ENCODE peak calls at places on chromosomes 6 and 20, in five cellular contexts. C is testis, K is SW 1271, R is aorta, N is ACHN. A is an unnamed sample.

GRCh38 chr6:7658543-7658942 is 67.4 kb upstream of the BMP6 start:
- DNase-seq in C (no peak), K (no peak), R (no peak), N (no peak), A (no peak)

GRCh38 chr6:105442369-105442768 is 39.5 kb upstream of the PREP start:
- DNase-seq in C (no peak), K (no peak), R (no peak), N (no peak), A (no peak)

GRCh38 chr20:25586877-25587276 is 1.5 kb upstream of the NINL start:
- DNase-seq in C (no peak), K (no peak), R (no peak), N (no peak), A (no peak)

GRCh38 chr6:17178754-17179153 is 76.9 kb downstream of the STMND1 start:
- DNase-seq in C (no peak), K (no peak), R (no peak), N (no peak), A (no peak)

GRCh38 chr20:40563296-40563950 is 125.6 kb downstream of the MAFB start:
- DNase-seq in C (peak), K (no peak), R (peak), N (no peak), A (no peak)

GRCh38 chr6:137111296-137112066 is 62.0 kb downstream of the IL22RA2 start:
- DNase-seq in C (no peak), K (no peak), R (no peak), N (no peak), A (no peak)

GRCh38 chr6:89321571-89321970 is 6.5 kb upstream of the GABRR2 start:
- DNase-seq in C (no peak), K (no peak), R (no peak), N (peak), A (peak)

GRCh38 chr20:55415567-55416142 is 589.7 kb downstream of the CBLN4 start:
- DNase-seq in C (no peak), K (no peak), R (no peak), N (peak), A (peak)

GRCh38 chr20:21936261-21936660 is 230.8 kb downstream of the PAX1 start:
- DNase-seq in C (no peak), K (no peak), R (no peak), N (no peak), A (no peak)

GRCh38 chr6:106377061-106377540 is 16.6 kb downstream of the CRYBG1 start:
- DNase-seq in C (no peak), K (no peak), R (no peak), N (peak), A (no peak)

GRCh38 chr6:34595332-34596090 is 39.4 kb upstream of the SPDEF start:
- DNase-seq in C (no peak), K (no peak), R (no peak), N (no peak), A (no peak)

GRCh38 chr20:48742912-48743680 is 84.7 kb downstream of the PREX1 start:
- DNase-seq in C (no peak), K (no peak), R (no peak), N (no peak), A (no peak)

GRCh38 chr6:115898246-115898645 is 162.4 kb downstream of the FRK start:
- DNase-seq in C (no peak), K (no peak), R (no peak), N (no peak), A (no peak)

GRCh38 chr6:6918216-6918983 is 189.4 kb upstream of the RREB1 start:
- DNase-seq in C (no peak), K (no peak), R (no peak), N (peak), A (no peak)

GRCh38 chr20:63114006-63114692 is 101.8 kb downstream of the YTHDF1 start:
- DNase-seq in C (no peak), K (no peak), R (no peak), N (no peak), A (no peak)

GRCh38 chr6:148479498-148479897 is 136.9 kb downstream of the SASH1 start:
- DNase-seq in C (no peak), K (no peak), R (no peak), N (no peak), A (no peak)

GRCh38 chr6:111129003-111129402 is 41.7 kb downstream of the SLC16A10 start:
- DNase-seq in C (peak), K (no peak), R (peak), N (no peak), A (peak)

GRCh38 chr6:1436334-1437306 is 47.2 kb downstream of the FOXF2 start:
- DNase-seq in C (peak), K (peak), R (no peak), N (peak), A (peak)

GRCh38 chr6:9514146-9514545 is 900.7 kb downstream of the TFAP2A start:
- DNase-seq in C (no peak), K (no peak), R (no peak), N (no peak), A (no peak)

GRCh38 chr6:158131926-158132325 is 36.1 kb downstream of the SERAC1 start:
- DNase-seq in C (no peak), K (no peak), R (no peak), N (peak), A (peak)

GRCh38 chr20:3710703-3711417 is 1.5 kb downstream of the SIGLEC1 start:
- DNase-seq in C (peak), K (no peak), R (peak), N (peak), A (peak)

GRCh38 chr6:42935322-42935721 is 6.0 kb downstream of the CNPY3 start:
- DNase-seq in C (no peak), K (no peak), R (no peak), N (no peak), A (no peak)

GRCh38 chr20:58549681-58550542 is 34.7 kb upstream of the APCDD1L start:
- DNase-seq in C (no peak), K (no peak), R (no peak), N (no peak), A (no peak)

GRCh38 chr6:134372603-134373281 is 54.8 kb upstream of the SGK1 start:
- DNase-seq in C (no peak), K (no peak), R (peak), N (no peak), A (no peak)